ENCODE peak calls at places on chromosomes 5 and 9, in four cellular contexts. Y is K562, J is transverse colon, U is SK-N-SH. X is an unnamed sample.

GRCh38 chr5:132363431-132364112 is 5.9 kb upstream of the SLC22A5 start:
- DNase-seq in U (no peak), Y (no peak), J (no peak), X (no peak)

GRCh38 chr9:127163409-127163808 is 41.0 kb upstream of the ANGPTL2 start:
- DNase-seq in Y (no peak), U (no peak), J (no peak), X (peak)

GRCh38 chr9:121285835-121286687 is 18.1 kb downstream of the GSN start:
- DNase-seq in J (peak), U (no peak), Y (peak), X (no peak)

GRCh38 chr5:54743997-54744788 is 226.6 kb downstream of the SNX18 start:
- DNase-seq in J (peak), Y (peak), U (no peak), X (peak)

GRCh38 chr5:134139891-134140469 is 25.5 kb downstream of the TCF7 start:
- DNase-seq in U (no peak), J (no peak), Y (no peak), X (no peak)

GRCh38 chr5:5979761-5980570 is 398.4 kb downstream of the MED10 start:
- DNase-seq in Y (no peak), J (no peak), U (no peak), X (peak)

GRCh38 chr5:134594797-134595457 is 37.7 kb downstream of the SAR1B start:
- DNase-seq in Y (no peak), U (no peak), J (no peak), X (no peak)

GRCh38 chr9:127121628-127122175 is 733 bp downstream of the ANGPTL2 start:
- DNase-seq in Y (no peak), U (peak), J (no peak), X (no peak)

GRCh38 chr5:69271376-69271775 is 36.7 kb downstream of the CDK7 start:
- DNase-seq in Y (no peak), U (no peak), J (peak), X (no peak)

GRCh38 chr5:17343675-17344074 is 126.2 kb downstream of the BASP1 start:
- DNase-seq in Y (no peak), U (no peak), J (no peak), X (no peak)

GRCh38 chr9:116495725-116496124 is 191.4 kb upstream of the TRIM32 start:
- DNase-seq in U (no peak), J (no peak), Y (no peak), X (no peak)

GRCh38 chr5:178460598-178461425 is 129.4 kb downstream of the COL23A1 start:
- DNase-seq in U (peak), J (peak), Y (peak), X (no peak)

GRCh38 chr9:15293727-15294405 is 13.2 kb downstream of the TTC39B start:
- DNase-seq in J (no peak), Y (no peak), U (no peak), X (no peak)

GRCh38 chr9:99389087-99390033 is 167.3 kb downstream of the SEC61B start:
- DNase-seq in Y (no peak), J (no peak), U (no peak), X (no peak)

GRCh38 chr5:124613273-124613953 is 133.0 kb downstream of the ZNF608 start:
- DNase-seq in U (no peak), Y (no peak), J (no peak), X (no peak)

GRCh38 chr5:36156124-36156601 is 4.3 kb downstream of the SKP2 start:
- DNase-seq in J (no peak), Y (no peak), U (no peak), X (no peak)

GRCh38 chr9:36053971-36054370 is 17.3 kb downstream of the RECK start:
- DNase-seq in Y (no peak), J (no peak), U (no peak), X (no peak)

GRCh38 chr9:86772289-86772982 is 174.9 kb downstream of the GAS1 start:
- DNase-seq in U (no peak), J (no peak), Y (no peak), X (peak)

GRCh38 chr5:76709762-76710161 is 6.2 kb upstream of the F2R start:
- DNase-seq in U (no peak), Y (no peak), J (no peak), X (no peak)

GRCh38 chr9:89790542-89791109 is 185.8 kb downstream of the GADD45G start:
- DNase-seq in J (no peak), U (no peak), Y (no peak), X (no peak)

GRCh38 chr9:131361202-131361833 is 32.6 kb upstream of the PRRC2B start:
- DNase-seq in U (no peak), Y (no peak), J (peak), X (no peak)

GRCh38 chr5:42606464-42606869 is 150.2 kb upstream of the CCDC152 start:
- DNase-seq in Y (no peak), U (no peak), J (no peak), X (no peak)

GRCh38 chr9:86639899-86640379 is 285.7 kb upstream of the TUT7 start:
- DNase-seq in U (no peak), Y (no peak), J (peak), X (no peak)

GRCh38 chr5:74149395-74149794 is 491.1 kb downstream of the ENC1 start:
- DNase-seq in Y (no peak), J (peak), U (no peak), X (no peak)

GRCh38 chr5:119328753-119329602 is 26.8 kb upstream of the TNFAIP8 start:
- DNase-seq in Y (no peak), J (peak), U (no peak), X (no peak)

GRCh38 chr5:161846731-161847130 is 1.2 kb upstream of the GABRA1 start:
- DNase-seq in J (no peak), U (no peak), Y (no peak), X (no peak)

GRCh38 chr5:145937432-145938250 is 1.3 kb downstream of the SH3RF2 start:
- DNase-seq in U (peak), Y (no peak), J (peak), X (no peak)

GRCh38 chr5:150945501-150945900 is 40.7 kb upstream of the ZNF300 start:
- DNase-seq in Y (no peak), J (no peak), U (no peak), X (no peak)

GRCh38 chr9:114302727-114303126 is 20.2 kb upstream of the ORM1 start:
- DNase-seq in Y (no peak), U (no peak), J (peak), X (no peak)

GRCh38 chr9:94874316-94874715 is 147.8 kb downstream of the AOPEP start:
- DNase-seq in J (no peak), U (no peak), Y (no peak), X (no peak)
- TF ChIP-seq POLR2AphosphoS5 in J (no peak), U (peak), Y (no peak), X (no peak)

GRCh38 chr9:134230092-134230941 is 66.0 kb upstream of the RNU6ATAC start:
- DNase-seq in Y (no peak), U (no peak), J (no peak), X (no peak)

GRCh38 chr9:134229466-134230091 is 65.2 kb upstream of the RNU6ATAC start:
- DNase-seq in J (no peak), Y (no peak), U (no peak), X (no peak)

GRCh38 chr9:134231330-134231745 is 67.0 kb upstream of the RNU6ATAC start:
- DNase-seq in Y (no peak), J (peak), U (no peak), X (no peak)

GRCh38 chr9:134231767-134232166 is 67.4 kb upstream of the RNU6ATAC start:
- DNase-seq in Y (no peak), J (no peak), U (no peak), X (no peak)

GRCh38 chr9:134230942-134231325 is 66.6 kb upstream of the RNU6ATAC start:
- DNase-seq in J (no peak), Y (no peak), U (no peak), X (no peak)
- H3K27ac ChIP-seq in J (peak), Y (no peak), U (no peak), X (peak)

DNA sequence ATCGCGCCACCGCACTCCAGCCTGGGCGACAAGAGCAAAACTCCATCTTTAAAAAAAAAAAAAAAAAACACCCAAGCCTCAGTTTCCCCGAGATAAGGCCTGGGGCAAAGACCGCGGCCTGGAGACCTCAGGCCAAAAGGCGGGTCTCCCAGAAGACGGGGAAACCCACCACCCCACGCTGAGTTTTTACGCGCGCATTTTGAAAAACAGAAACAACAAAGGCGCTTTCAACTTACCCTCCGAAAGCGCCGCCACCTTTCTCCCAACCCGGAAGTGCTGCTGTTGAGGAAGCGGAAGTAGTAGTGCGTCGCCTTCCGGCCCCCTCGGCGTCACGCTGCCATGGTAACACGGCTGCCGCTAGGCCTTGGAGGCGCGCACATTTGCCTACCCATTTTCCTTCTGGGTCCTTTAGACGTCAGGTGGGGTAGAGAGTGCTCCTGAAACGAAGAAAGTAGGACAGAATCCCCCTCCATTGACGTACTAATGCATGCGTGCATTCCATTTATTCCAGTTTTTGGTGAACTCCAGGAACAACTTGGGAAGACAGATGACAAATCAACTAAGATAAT is at the start of gene TTF1:
- DNase-seq in J (peak), U (peak), Y (peak), X (peak)
- TF ChIP-seq POLR2AphosphoS5 in J (peak), U (peak), Y (peak), X (peak)

DNA sequence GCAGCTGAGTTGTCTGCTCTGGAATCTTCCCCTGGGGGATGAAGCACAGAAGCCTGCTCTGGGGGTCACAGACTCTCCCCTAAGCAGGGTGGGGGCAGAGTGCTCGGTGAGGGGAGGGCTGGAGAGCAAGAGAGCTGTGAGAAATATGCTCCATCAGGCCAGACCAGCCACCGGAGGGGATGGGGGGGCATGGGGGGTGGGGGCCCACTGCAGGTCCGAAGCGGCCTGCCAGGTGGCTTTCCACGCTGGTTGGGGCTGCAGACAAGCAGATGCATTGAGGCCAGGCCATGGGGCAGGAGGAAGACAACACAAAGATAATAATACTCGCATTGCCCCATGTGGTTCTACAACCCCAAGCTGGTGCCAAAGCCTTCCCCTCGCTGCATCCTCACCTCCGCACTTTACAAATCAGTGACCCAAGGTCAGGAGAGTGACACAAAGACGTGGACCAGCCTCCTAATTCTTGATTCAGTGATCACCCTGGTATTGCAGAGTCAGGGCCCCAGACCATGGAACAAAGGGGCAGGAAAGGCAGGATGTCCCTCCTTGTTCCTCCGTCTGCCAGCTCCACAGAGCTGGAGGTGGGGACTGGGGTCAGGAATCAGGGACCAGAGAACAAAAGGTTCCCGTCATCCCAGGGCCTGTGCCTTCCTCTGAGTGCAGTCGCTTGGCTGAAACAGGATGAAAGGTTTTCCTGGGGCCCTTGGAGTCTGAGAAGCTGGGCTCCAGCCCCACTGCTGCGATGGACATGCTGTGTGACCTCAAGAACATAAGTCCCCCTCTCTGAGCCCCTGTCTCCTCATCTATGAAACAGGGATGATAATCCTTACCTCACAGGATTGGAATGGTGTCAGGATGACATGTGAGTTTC is 37.2 kb upstream of the GABRP start:
- DNase-seq in U (no peak), J (no peak), Y (no peak), X (peak)
- H3K27ac ChIP-seq in U (peak), J (no peak), Y (no peak), X (peak)

X was measured in esophagus muscularis mucosa.